ENCODE peak calls at places on chromosomes 3 and 15, in six cellular contexts. One of them, this sample, is unnamed.

GRCh38 chr3:135034291-135034768 is 239.3 kb downstream of the EPHB1 start:
- DNase-seq in heart right ventricle: no peak
- DNase-seq in stimulated activated CD4-positive, alpha-beta T cell treated with anti-CD3 and anti-CD28 coated beads, Interleukin-1b, Interleukin-23, amount 100 ng/mL, for 4 hours: no peak
- DNase-seq in NCI-H69: peak
- DNase-seq in activated T-cell treated with anti-CD3 and anti-CD28 coated beads for 4 hours: no peak
- DNase-seq in substantia nigra: no peak
- DNase-seq in this sample: no peak

GRCh38 chr3:37144806-37145205 is 29.6 kb downstream of the LRRFIP2 start:
- DNase-seq in heart right ventricle: no peak
- DNase-seq in stimulated activated CD4-positive, alpha-beta T cell treated with anti-CD3 and anti-CD28 coated beads, Interleukin-1b, Interleukin-23, amount 100 ng/mL, for 4 hours: no peak
- DNase-seq in NCI-H69: no peak
- DNase-seq in activated T-cell treated with anti-CD3 and anti-CD28 coated beads for 4 hours: no peak
- DNase-seq in substantia nigra: no peak
- DNase-seq in this sample: no peak

GRCh38 chr3:52177701-52178042 is 20.3 kb upstream of the ALAS1 start:
- DNase-seq in heart right ventricle: no peak
- DNase-seq in stimulated activated CD4-positive, alpha-beta T cell treated with anti-CD3 and anti-CD28 coated beads, Interleukin-1b, Interleukin-23, amount 100 ng/mL, for 4 hours: no peak
- DNase-seq in NCI-H69: no peak
- DNase-seq in activated T-cell treated with anti-CD3 and anti-CD28 coated beads for 4 hours: no peak
- DNase-seq in substantia nigra: no peak
- DNase-seq in this sample: no peak

GRCh38 chr3:62373714-62374333 is 474 bp upstream of the FEZF2 start:
- DNase-seq in heart right ventricle: no peak
- DNase-seq in stimulated activated CD4-positive, alpha-beta T cell treated with anti-CD3 and anti-CD28 coated beads, Interleukin-1b, Interleukin-23, amount 100 ng/mL, for 4 hours: no peak
- DNase-seq in NCI-H69: no peak
- DNase-seq in activated T-cell treated with anti-CD3 and anti-CD28 coated beads for 4 hours: no peak
- DNase-seq in substantia nigra: no peak
- DNase-seq in this sample: no peak

GRCh38 chr15:74866090-74866489 is 7.1 kb downstream of the SCAMP2 start:
- DNase-seq in heart right ventricle: no peak
- DNase-seq in stimulated activated CD4-positive, alpha-beta T cell treated with anti-CD3 and anti-CD28 coated beads, Interleukin-1b, Interleukin-23, amount 100 ng/mL, for 4 hours: no peak
- DNase-seq in NCI-H69: no peak
- DNase-seq in activated T-cell treated with anti-CD3 and anti-CD28 coated beads for 4 hours: no peak
- DNase-seq in substantia nigra: no peak
- DNase-seq in this sample: peak

GRCh38 chr3:182636646-182637045 is 156.7 kb upstream of the ATP11B start:
- DNase-seq in heart right ventricle: no peak
- DNase-seq in stimulated activated CD4-positive, alpha-beta T cell treated with anti-CD3 and anti-CD28 coated beads, Interleukin-1b, Interleukin-23, amount 100 ng/mL, for 4 hours: no peak
- DNase-seq in NCI-H69: no peak
- DNase-seq in activated T-cell treated with anti-CD3 and anti-CD28 coated beads for 4 hours: no peak
- DNase-seq in substantia nigra: no peak
- DNase-seq in this sample: no peak

GRCh38 chr3:34947849-34948248 is 691.5 kb upstream of the ARPP21 start:
- DNase-seq in heart right ventricle: no peak
- DNase-seq in stimulated activated CD4-positive, alpha-beta T cell treated with anti-CD3 and anti-CD28 coated beads, Interleukin-1b, Interleukin-23, amount 100 ng/mL, for 4 hours: no peak
- DNase-seq in NCI-H69: no peak
- DNase-seq in activated T-cell treated with anti-CD3 and anti-CD28 coated beads for 4 hours: no peak
- DNase-seq in substantia nigra: no peak
- DNase-seq in this sample: peak

GRCh38 chr15:48556159-48556897 is 89.2 kb downstream of the FBN1 start:
- DNase-seq in heart right ventricle: no peak
- DNase-seq in stimulated activated CD4-positive, alpha-beta T cell treated with anti-CD3 and anti-CD28 coated beads, Interleukin-1b, Interleukin-23, amount 100 ng/mL, for 4 hours: no peak
- DNase-seq in NCI-H69: no peak
- DNase-seq in activated T-cell treated with anti-CD3 and anti-CD28 coated beads for 4 hours: no peak
- DNase-seq in substantia nigra: no peak
- DNase-seq in this sample: no peak

GRCh38 chr15:36591534-36592411 is 12.3 kb downstream of the CDIN1 start:
- DNase-seq in heart right ventricle: no peak
- DNase-seq in stimulated activated CD4-positive, alpha-beta T cell treated with anti-CD3 and anti-CD28 coated beads, Interleukin-1b, Interleukin-23, amount 100 ng/mL, for 4 hours: no peak
- DNase-seq in NCI-H69: peak
- DNase-seq in activated T-cell treated with anti-CD3 and anti-CD28 coated beads for 4 hours: no peak
- DNase-seq in substantia nigra: no peak
- DNase-seq in this sample: peak

GRCh38 chr3:150414989-150415388 is 6.9 kb downstream of the TSC22D2 start:
- DNase-seq in heart right ventricle: no peak
- DNase-seq in stimulated activated CD4-positive, alpha-beta T cell treated with anti-CD3 and anti-CD28 coated beads, Interleukin-1b, Interleukin-23, amount 100 ng/mL, for 4 hours: no peak
- DNase-seq in NCI-H69: no peak
- DNase-seq in activated T-cell treated with anti-CD3 and anti-CD28 coated beads for 4 hours: no peak
- DNase-seq in substantia nigra: no peak
- DNase-seq in this sample: no peak

GRCh38 chr3:48851407-48851806 is 3.7 kb upstream of the PRKAR2A start:
- DNase-seq in heart right ventricle: no peak
- DNase-seq in stimulated activated CD4-positive, alpha-beta T cell treated with anti-CD3 and anti-CD28 coated beads, Interleukin-1b, Interleukin-23, amount 100 ng/mL, for 4 hours: no peak
- DNase-seq in NCI-H69: peak
- DNase-seq in activated T-cell treated with anti-CD3 and anti-CD28 coated beads for 4 hours: no peak
- DNase-seq in substantia nigra: peak
- DNase-seq in this sample: peak

GRCh38 chr3:60053518-60054265 is 1003.9 kb upstream of the CFAP20DC start:
- DNase-seq in heart right ventricle: no peak
- DNase-seq in stimulated activated CD4-positive, alpha-beta T cell treated with anti-CD3 and anti-CD28 coated beads, Interleukin-1b, Interleukin-23, amount 100 ng/mL, for 4 hours: peak
- DNase-seq in NCI-H69: no peak
- DNase-seq in activated T-cell treated with anti-CD3 and anti-CD28 coated beads for 4 hours: peak
- DNase-seq in substantia nigra: no peak
- DNase-seq in this sample: peak

GRCh38 chr15:68885070-68885469 is 45.3 kb upstream of the SPESP1 start:
- DNase-seq in heart right ventricle: no peak
- DNase-seq in stimulated activated CD4-positive, alpha-beta T cell treated with anti-CD3 and anti-CD28 coated beads, Interleukin-1b, Interleukin-23, amount 100 ng/mL, for 4 hours: no peak
- DNase-seq in NCI-H69: no peak
- DNase-seq in activated T-cell treated with anti-CD3 and anti-CD28 coated beads for 4 hours: no peak
- DNase-seq in substantia nigra: no peak
- DNase-seq in this sample: peak

GRCh38 chr3:148943531-148944200 is 47.7 kb upstream of the GYG1 start:
- DNase-seq in heart right ventricle: peak
- DNase-seq in stimulated activated CD4-positive, alpha-beta T cell treated with anti-CD3 and anti-CD28 coated beads, Interleukin-1b, Interleukin-23, amount 100 ng/mL, for 4 hours: peak
- DNase-seq in NCI-H69: peak
- DNase-seq in activated T-cell treated with anti-CD3 and anti-CD28 coated beads for 4 hours: no peak
- DNase-seq in substantia nigra: no peak
- DNase-seq in this sample: peak

GRCh38 chr3:184176377-184177330 is 2.0 kb downstream of the AP2M1 start:
- DNase-seq in heart right ventricle: peak
- DNase-seq in stimulated activated CD4-positive, alpha-beta T cell treated with anti-CD3 and anti-CD28 coated beads, Interleukin-1b, Interleukin-23, amount 100 ng/mL, for 4 hours: no peak
- DNase-seq in NCI-H69: peak
- DNase-seq in activated T-cell treated with anti-CD3 and anti-CD28 coated beads for 4 hours: no peak
- DNase-seq in substantia nigra: peak
- DNase-seq in this sample: peak

GRCh38 chr15:58568157-58568571 is 136.4 kb downstream of the LIPC start:
- DNase-seq in heart right ventricle: no peak
- DNase-seq in stimulated activated CD4-positive, alpha-beta T cell treated with anti-CD3 and anti-CD28 coated beads, Interleukin-1b, Interleukin-23, amount 100 ng/mL, for 4 hours: no peak
- DNase-seq in NCI-H69: peak
- DNase-seq in activated T-cell treated with anti-CD3 and anti-CD28 coated beads for 4 hours: no peak
- DNase-seq in substantia nigra: no peak
- DNase-seq in this sample: no peak

GRCh38 chr15:43483306-43484128 is 9.4 kb downstream of the TP53BP1 start:
- DNase-seq in heart right ventricle: no peak
- DNase-seq in stimulated activated CD4-positive, alpha-beta T cell treated with anti-CD3 and anti-CD28 coated beads, Interleukin-1b, Interleukin-23, amount 100 ng/mL, for 4 hours: no peak
- DNase-seq in NCI-H69: peak
- DNase-seq in activated T-cell treated with anti-CD3 and anti-CD28 coated beads for 4 hours: no peak
- DNase-seq in substantia nigra: no peak
- DNase-seq in this sample: no peak

GRCh38 chr3:119469378-119470189 is 821 bp downstream of the POGLUT1 start:
- DNase-seq in heart right ventricle: no peak
- DNase-seq in stimulated activated CD4-positive, alpha-beta T cell treated with anti-CD3 and anti-CD28 coated beads, Interleukin-1b, Interleukin-23, amount 100 ng/mL, for 4 hours: no peak
- DNase-seq in NCI-H69: no peak
- DNase-seq in activated T-cell treated with anti-CD3 and anti-CD28 coated beads for 4 hours: peak
- DNase-seq in substantia nigra: no peak
- DNase-seq in this sample: peak

GRCh38 chr15:90646662-90647305 is 70.4 kb upstream of the BLM start:
- DNase-seq in heart right ventricle: no peak
- DNase-seq in stimulated activated CD4-positive, alpha-beta T cell treated with anti-CD3 and anti-CD28 coated beads, Interleukin-1b, Interleukin-23, amount 100 ng/mL, for 4 hours: no peak
- DNase-seq in NCI-H69: peak
- DNase-seq in activated T-cell treated with anti-CD3 and anti-CD28 coated beads for 4 hours: no peak
- DNase-seq in substantia nigra: no peak
- DNase-seq in this sample: no peak

GRCh38 chr3:33007776-33008175 is 56.3 kb downstream of the CCR4 start:
- DNase-seq in heart right ventricle: no peak
- DNase-seq in stimulated activated CD4-positive, alpha-beta T cell treated with anti-CD3 and anti-CD28 coated beads, Interleukin-1b, Interleukin-23, amount 100 ng/mL, for 4 hours: no peak
- DNase-seq in NCI-H69: no peak
- DNase-seq in activated T-cell treated with anti-CD3 and anti-CD28 coated beads for 4 hours: no peak
- DNase-seq in substantia nigra: no peak
- DNase-seq in this sample: no peak

GRCh38 chr3:85589145-85589544 is 630.4 kb downstream of the CADM2 start:
- DNase-seq in heart right ventricle: no peak
- DNase-seq in stimulated activated CD4-positive, alpha-beta T cell treated with anti-CD3 and anti-CD28 coated beads, Interleukin-1b, Interleukin-23, amount 100 ng/mL, for 4 hours: no peak
- DNase-seq in NCI-H69: peak
- DNase-seq in activated T-cell treated with anti-CD3 and anti-CD28 coated beads for 4 hours: no peak
- DNase-seq in substantia nigra: no peak
- DNase-seq in this sample: peak

GRCh38 chr3:105328338-105328730 is 38.4 kb upstream of the ALCAM start:
- DNase-seq in heart right ventricle: no peak
- DNase-seq in stimulated activated CD4-positive, alpha-beta T cell treated with anti-CD3 and anti-CD28 coated beads, Interleukin-1b, Interleukin-23, amount 100 ng/mL, for 4 hours: no peak
- DNase-seq in NCI-H69: no peak
- DNase-seq in activated T-cell treated with anti-CD3 and anti-CD28 coated beads for 4 hours: no peak
- DNase-seq in substantia nigra: no peak
- DNase-seq in this sample: no peak

GRCh38 chr15:22265056-22265945 is 185.0 kb downstream of the OR4M2 start:
- DNase-seq in heart right ventricle: no peak
- DNase-seq in stimulated activated CD4-positive, alpha-beta T cell treated with anti-CD3 and anti-CD28 coated beads, Interleukin-1b, Interleukin-23, amount 100 ng/mL, for 4 hours: no peak
- DNase-seq in NCI-H69: no peak
- DNase-seq in activated T-cell treated with anti-CD3 and anti-CD28 coated beads for 4 hours: no peak
- DNase-seq in substantia nigra: no peak
- DNase-seq in this sample: no peak

GRCh38 chr3:166462876-166463275 is 625.7 kb upstream of the BCHE start:
- DNase-seq in heart right ventricle: no peak
- DNase-seq in stimulated activated CD4-positive, alpha-beta T cell treated with anti-CD3 and anti-CD28 coated beads, Interleukin-1b, Interleukin-23, amount 100 ng/mL, for 4 hours: no peak
- DNase-seq in NCI-H69: no peak
- DNase-seq in activated T-cell treated with anti-CD3 and anti-CD28 coated beads for 4 hours: no peak
- DNase-seq in substantia nigra: no peak
- DNase-seq in this sample: no peak

GRCh38 chr15:43370310-43370974 is 401 bp downstream of the ZSCAN29 start:
- DNase-seq in heart right ventricle: no peak
- DNase-seq in stimulated activated CD4-positive, alpha-beta T cell treated with anti-CD3 and anti-CD28 coated beads, Interleukin-1b, Interleukin-23, amount 100 ng/mL, for 4 hours: peak
- DNase-seq in NCI-H69: peak
- DNase-seq in activated T-cell treated with anti-CD3 and anti-CD28 coated beads for 4 hours: no peak
- DNase-seq in substantia nigra: no peak
- DNase-seq in this sample: peak

GRCh38 chr15:73722425-73722824 is 30.7 kb downstream of the INSYN1 start:
- DNase-seq in heart right ventricle: no peak
- DNase-seq in stimulated activated CD4-positive, alpha-beta T cell treated with anti-CD3 and anti-CD28 coated beads, Interleukin-1b, Interleukin-23, amount 100 ng/mL, for 4 hours: no peak
- DNase-seq in NCI-H69: no peak
- DNase-seq in activated T-cell treated with anti-CD3 and anti-CD28 coated beads for 4 hours: no peak
- DNase-seq in substantia nigra: no peak
- DNase-seq in this sample: no peak

GRCh38 chr3:152299243-152299976 is 30.7 kb downstream of the MBNL1 start:
- DNase-seq in heart right ventricle: no peak
- DNase-seq in stimulated activated CD4-positive, alpha-beta T cell treated with anti-CD3 and anti-CD28 coated beads, Interleukin-1b, Interleukin-23, amount 100 ng/mL, for 4 hours: no peak
- DNase-seq in NCI-H69: peak
- DNase-seq in activated T-cell treated with anti-CD3 and anti-CD28 coated beads for 4 hours: no peak
- DNase-seq in substantia nigra: no peak
- DNase-seq in this sample: no peak

GRCh38 chr3:79928687-79929408 is 161.1 kb upstream of the ROBO1 start:
- DNase-seq in heart right ventricle: no peak
- DNase-seq in stimulated activated CD4-positive, alpha-beta T cell treated with anti-CD3 and anti-CD28 coated beads, Interleukin-1b, Interleukin-23, amount 100 ng/mL, for 4 hours: no peak
- DNase-seq in NCI-H69: no peak
- DNase-seq in activated T-cell treated with anti-CD3 and anti-CD28 coated beads for 4 hours: no peak
- DNase-seq in substantia nigra: no peak
- DNase-seq in this sample: no peak

This sample was measured in fibroblast of lung.